ENCODE peak calls at places on chromosomes 2 and 18, in six cellular contexts. One of them, this sample, is unnamed.

GRCh38 chr2:23824777-23825212 is 102.1 kb downstream of the ATAD2B start:
- DNase-seq in ELF-1: peak
- DNase-seq in NAMALWA: peak
- DNase-seq in fibroblast of mammary gland: peak
- DNase-seq in stimulated activated CD4-positive, alpha-beta T cell treated with anti-CD3 and anti-CD28 coated beads, Interleukin-2, amount 100 ng/mL, for 48 hours: peak
- DNase-seq in psoas muscle: no peak
- DNase-seq in this sample: no peak

GRCh38 chr18:55430026-55430425 is 158.0 kb downstream of the TCF4 start:
- DNase-seq in fibroblast of mammary gland: no peak
- DNase-seq in ELF-1: no peak
- DNase-seq in stimulated activated CD4-positive, alpha-beta T cell treated with anti-CD3 and anti-CD28 coated beads, Interleukin-2, amount 100 ng/mL, for 48 hours: no peak
- DNase-seq in psoas muscle: no peak
- DNase-seq in NAMALWA: no peak
- DNase-seq in this sample: no peak

GRCh38 chr2:72361042-72361441 is 213.4 kb upstream of the CYP26B1 start:
- DNase-seq in NAMALWA: no peak
- DNase-seq in ELF-1: no peak
- DNase-seq in stimulated activated CD4-positive, alpha-beta T cell treated with anti-CD3 and anti-CD28 coated beads, Interleukin-2, amount 100 ng/mL, for 48 hours: no peak
- DNase-seq in psoas muscle: no peak
- DNase-seq in fibroblast of mammary gland: no peak
- DNase-seq in this sample: no peak

GRCh38 chr18:73835656-73836055 is 312.0 kb downstream of the FBXO15 start:
- DNase-seq in NAMALWA: no peak
- DNase-seq in psoas muscle: no peak
- DNase-seq in fibroblast of mammary gland: peak
- DNase-seq in stimulated activated CD4-positive, alpha-beta T cell treated with anti-CD3 and anti-CD28 coated beads, Interleukin-2, amount 100 ng/mL, for 48 hours: no peak
- DNase-seq in ELF-1: no peak
- DNase-seq in this sample: no peak

GRCh38 chr2:179812501-179812900 is 48.9 kb downstream of the ZNF385B start:
- DNase-seq in fibroblast of mammary gland: peak
- DNase-seq in ELF-1: no peak
- DNase-seq in NAMALWA: no peak
- DNase-seq in stimulated activated CD4-positive, alpha-beta T cell treated with anti-CD3 and anti-CD28 coated beads, Interleukin-2, amount 100 ng/mL, for 48 hours: no peak
- DNase-seq in psoas muscle: no peak
- DNase-seq in this sample: no peak

GRCh38 chr18:74147779-74148542 is at the start of the genes FBXO15 and TIMM21:
- DNase-seq in fibroblast of mammary gland: peak
- DNase-seq in ELF-1: peak
- DNase-seq in psoas muscle: peak
- DNase-seq in NAMALWA: peak
- DNase-seq in stimulated activated CD4-positive, alpha-beta T cell treated with anti-CD3 and anti-CD28 coated beads, Interleukin-2, amount 100 ng/mL, for 48 hours: peak
- DNase-seq in this sample: peak

GRCh38 chr2:134504586-134505336 is 214.0 kb downstream of the TMEM163 start:
- DNase-seq in psoas muscle: no peak
- DNase-seq in fibroblast of mammary gland: no peak
- DNase-seq in NAMALWA: no peak
- DNase-seq in stimulated activated CD4-positive, alpha-beta T cell treated with anti-CD3 and anti-CD28 coated beads, Interleukin-2, amount 100 ng/mL, for 48 hours: no peak
- DNase-seq in ELF-1: peak
- DNase-seq in this sample: no peak

GRCh38 chr2:198114064-198114463 is 309.7 kb downstream of the PLCL1 start:
- DNase-seq in NAMALWA: no peak
- DNase-seq in ELF-1: no peak
- DNase-seq in stimulated activated CD4-positive, alpha-beta T cell treated with anti-CD3 and anti-CD28 coated beads, Interleukin-2, amount 100 ng/mL, for 48 hours: no peak
- DNase-seq in fibroblast of mammary gland: no peak
- DNase-seq in psoas muscle: no peak
- DNase-seq in this sample: no peak

GRCh38 chr2:5766621-5767020 is 74.4 kb downstream of the SOX11 start:
- DNase-seq in ELF-1: no peak
- DNase-seq in NAMALWA: no peak
- DNase-seq in stimulated activated CD4-positive, alpha-beta T cell treated with anti-CD3 and anti-CD28 coated beads, Interleukin-2, amount 100 ng/mL, for 48 hours: no peak
- DNase-seq in psoas muscle: no peak
- DNase-seq in fibroblast of mammary gland: no peak
- DNase-seq in this sample: no peak

GRCh38 chr2:136863874-136864273 is 98.5 kb downstream of the THSD7B start:
- DNase-seq in fibroblast of mammary gland: no peak
- DNase-seq in psoas muscle: no peak
- DNase-seq in NAMALWA: no peak
- DNase-seq in ELF-1: no peak
- DNase-seq in stimulated activated CD4-positive, alpha-beta T cell treated with anti-CD3 and anti-CD28 coated beads, Interleukin-2, amount 100 ng/mL, for 48 hours: no peak
- DNase-seq in this sample: no peak

GRCh38 chr2:152062130-152063091 is 36.4 kb downstream of the CACNB4 start:
- DNase-seq in fibroblast of mammary gland: peak
- DNase-seq in psoas muscle: peak
- DNase-seq in stimulated activated CD4-positive, alpha-beta T cell treated with anti-CD3 and anti-CD28 coated beads, Interleukin-2, amount 100 ng/mL, for 48 hours: no peak
- DNase-seq in ELF-1: no peak
- DNase-seq in NAMALWA: no peak
- DNase-seq in this sample: no peak

GRCh38 chr18:63379639-63379962 is 12.6 kb upstream of the KDSR start:
- DNase-seq in psoas muscle: no peak
- DNase-seq in fibroblast of mammary gland: peak
- DNase-seq in ELF-1: no peak
- DNase-seq in stimulated activated CD4-positive, alpha-beta T cell treated with anti-CD3 and anti-CD28 coated beads, Interleukin-2, amount 100 ng/mL, for 48 hours: no peak
- DNase-seq in NAMALWA: no peak
- DNase-seq in this sample: no peak

GRCh38 chr2:167484875-167485274 is 596.6 kb downstream of the XIRP2 start:
- DNase-seq in ELF-1: peak
- DNase-seq in stimulated activated CD4-positive, alpha-beta T cell treated with anti-CD3 and anti-CD28 coated beads, Interleukin-2, amount 100 ng/mL, for 48 hours: no peak
- DNase-seq in NAMALWA: no peak
- DNase-seq in fibroblast of mammary gland: no peak
- DNase-seq in psoas muscle: no peak
- DNase-seq in this sample: no peak

GRCh38 chr2:120964819-120965218 is 229.2 kb downstream of the GLI2 start:
- DNase-seq in fibroblast of mammary gland: no peak
- DNase-seq in NAMALWA: no peak
- DNase-seq in psoas muscle: no peak
- DNase-seq in ELF-1: no peak
- DNase-seq in stimulated activated CD4-positive, alpha-beta T cell treated with anti-CD3 and anti-CD28 coated beads, Interleukin-2, amount 100 ng/mL, for 48 hours: no peak
- DNase-seq in this sample: no peak

GRCh38 chr2:153068067-153068466 is 349.6 kb downstream of the ARL6IP6 start:
- DNase-seq in fibroblast of mammary gland: no peak
- DNase-seq in NAMALWA: no peak
- DNase-seq in stimulated activated CD4-positive, alpha-beta T cell treated with anti-CD3 and anti-CD28 coated beads, Interleukin-2, amount 100 ng/mL, for 48 hours: no peak
- DNase-seq in ELF-1: no peak
- DNase-seq in psoas muscle: no peak
- DNase-seq in this sample: no peak

GRCh38 chr2:18883626-18884456 is 294.5 kb upstream of the NT5C1B start:
- DNase-seq in fibroblast of mammary gland: peak
- DNase-seq in NAMALWA: peak
- DNase-seq in stimulated activated CD4-positive, alpha-beta T cell treated with anti-CD3 and anti-CD28 coated beads, Interleukin-2, amount 100 ng/mL, for 48 hours: no peak
- DNase-seq in ELF-1: no peak
- DNase-seq in psoas muscle: no peak
- DNase-seq in this sample: no peak

GRCh38 chr2:128835974-128836373 is 517.3 kb upstream of the HS6ST1 start:
- DNase-seq in stimulated activated CD4-positive, alpha-beta T cell treated with anti-CD3 and anti-CD28 coated beads, Interleukin-2, amount 100 ng/mL, for 48 hours: no peak
- DNase-seq in NAMALWA: no peak
- DNase-seq in fibroblast of mammary gland: no peak
- DNase-seq in ELF-1: no peak
- DNase-seq in psoas muscle: no peak
- DNase-seq in this sample: no peak

GRCh38 chr18:79857082-79857661 is 59.4 kb downstream of the KCNG2 start:
- DNase-seq in stimulated activated CD4-positive, alpha-beta T cell treated with anti-CD3 and anti-CD28 coated beads, Interleukin-2, amount 100 ng/mL, for 48 hours: no peak
- DNase-seq in psoas muscle: no peak
- DNase-seq in fibroblast of mammary gland: peak
- DNase-seq in ELF-1: peak
- DNase-seq in NAMALWA: no peak
- DNase-seq in this sample: no peak

GRCh38 chr2:71101656-71102055 is 28.4 kb downstream of the MCEE start:
- DNase-seq in ELF-1: no peak
- DNase-seq in NAMALWA: no peak
- DNase-seq in stimulated activated CD4-positive, alpha-beta T cell treated with anti-CD3 and anti-CD28 coated beads, Interleukin-2, amount 100 ng/mL, for 48 hours: no peak
- DNase-seq in fibroblast of mammary gland: peak
- DNase-seq in psoas muscle: no peak
- DNase-seq in this sample: no peak

GRCh38 chr2:121008978-121009377 is 273.3 kb downstream of the GLI2 start:
- DNase-seq in NAMALWA: peak
- DNase-seq in fibroblast of mammary gland: peak
- DNase-seq in stimulated activated CD4-positive, alpha-beta T cell treated with anti-CD3 and anti-CD28 coated beads, Interleukin-2, amount 100 ng/mL, for 48 hours: no peak
- DNase-seq in ELF-1: peak
- DNase-seq in psoas muscle: no peak
- DNase-seq in this sample: peak

GRCh38 chr18:55780591-55781071 is 192.6 kb upstream of the TCF4 start:
- DNase-seq in fibroblast of mammary gland: peak
- DNase-seq in ELF-1: no peak
- DNase-seq in NAMALWA: peak
- DNase-seq in psoas muscle: no peak
- DNase-seq in stimulated activated CD4-positive, alpha-beta T cell treated with anti-CD3 and anti-CD28 coated beads, Interleukin-2, amount 100 ng/mL, for 48 hours: no peak
- DNase-seq in this sample: no peak

GRCh38 chr2:148402786-148403185 is 241.8 kb upstream of the EPC2 start:
- DNase-seq in ELF-1: no peak
- DNase-seq in stimulated activated CD4-positive, alpha-beta T cell treated with anti-CD3 and anti-CD28 coated beads, Interleukin-2, amount 100 ng/mL, for 48 hours: no peak
- DNase-seq in psoas muscle: no peak
- DNase-seq in NAMALWA: no peak
- DNase-seq in fibroblast of mammary gland: no peak
- DNase-seq in this sample: no peak

GRCh38 chr2:49931243-49931642 is 776.9 kb upstream of the FSHR start:
- DNase-seq in ELF-1: no peak
- DNase-seq in fibroblast of mammary gland: no peak
- DNase-seq in stimulated activated CD4-positive, alpha-beta T cell treated with anti-CD3 and anti-CD28 coated beads, Interleukin-2, amount 100 ng/mL, for 48 hours: no peak
- DNase-seq in psoas muscle: no peak
- DNase-seq in NAMALWA: no peak
- DNase-seq in this sample: no peak

GRCh38 chr2:237319887-237320286 is 94.1 kb downstream of the COL6A3 start:
- DNase-seq in fibroblast of mammary gland: peak
- DNase-seq in NAMALWA: no peak
- DNase-seq in stimulated activated CD4-positive, alpha-beta T cell treated with anti-CD3 and anti-CD28 coated beads, Interleukin-2, amount 100 ng/mL, for 48 hours: no peak
- DNase-seq in psoas muscle: no peak
- DNase-seq in ELF-1: no peak
- DNase-seq in this sample: no peak

GRCh38 chr2:239343946-239344856 is 56.6 kb downstream of the HDAC4 start:
- DNase-seq in NAMALWA: no peak
- DNase-seq in fibroblast of mammary gland: no peak
- DNase-seq in stimulated activated CD4-positive, alpha-beta T cell treated with anti-CD3 and anti-CD28 coated beads, Interleukin-2, amount 100 ng/mL, for 48 hours: no peak
- DNase-seq in ELF-1: no peak
- DNase-seq in psoas muscle: no peak
- DNase-seq in this sample: no peak

GRCh38 chr18:9101730-9102390 is 639 bp upstream of the NDUFV2 start:
- DNase-seq in fibroblast of mammary gland: peak
- DNase-seq in NAMALWA: peak
- DNase-seq in ELF-1: no peak
- DNase-seq in stimulated activated CD4-positive, alpha-beta T cell treated with anti-CD3 and anti-CD28 coated beads, Interleukin-2, amount 100 ng/mL, for 48 hours: no peak
- DNase-seq in psoas muscle: no peak
- DNase-seq in this sample: no peak